ENCODE peak calls at places on chromosomes 3 and 15, in nine cellular contexts. U is HepG2, W is sigmoid colon, R is K562, E is upper lobe of left lung, N is GM12878, T is H1, P is esophagus muscularis mucosa, Q is suprapubic skin. F is an unnamed sample.

GRCh38 chr3:193688845-193689714 is 96.1 kb downstream of the OPA1 start:
- DNase-seq in U (no peak), W (no peak), R (no peak), E (no peak), N (no peak), T (no peak), P (no peak), Q (no peak), F (no peak)

GRCh38 chr15:63491116-63491817 is 13.1 kb upstream of the USP3 start:
- DNase-seq in U (no peak), W (no peak), R (no peak), E (no peak), N (no peak), T (no peak), P (no peak), Q (no peak), F (no peak)

GRCh38 chr15:60062826-60063225 is 58.7 kb downstream of the FOXB1 start:
- DNase-seq in U (no peak), W (no peak), R (no peak), E (no peak), N (no peak), T (no peak), P (peak), Q (no peak), F (no peak)

GRCh38 chr15:39409876-39410505 is 170.9 kb upstream of the THBS1 start:
- DNase-seq in U (no peak), W (no peak), R (no peak), E (no peak), N (no peak), T (no peak), P (no peak), Q (no peak), F (no peak)

GRCh38 chr15:77118787-77119410 is 48.0 kb upstream of the TSPAN3 start:
- DNase-seq in U (peak), W (no peak), R (no peak), E (no peak), N (peak), T (no peak), P (peak), Q (no peak), F (peak)

GRCh38 chr3:170942011-170942410 is 33.6 kb upstream of the EIF5A2 start:
- DNase-seq in U (no peak), W (no peak), R (no peak), E (no peak), N (no peak), T (no peak), P (no peak), Q (no peak), F (no peak)

GRCh38 chr15:29820802-29821160 is 1.5 kb downstream of the TJP1 start:
- DNase-seq in U (no peak), W (no peak), R (no peak), E (no peak), N (no peak), T (no peak), P (no peak), Q (no peak), F (no peak)

GRCh38 chr15:32867313-32867626 is 149.5 kb downstream of the GREM1 start:
- DNase-seq in U (no peak), W (no peak), R (no peak), E (no peak), N (no peak), T (no peak), P (no peak), Q (no peak), F (no peak)

GRCh38 chr3:7682822-7683229 is 818.8 kb upstream of the LMCD1 start:
- DNase-seq in U (no peak), W (no peak), R (no peak), E (no peak), N (no peak), T (no peak), P (no peak), Q (no peak), F (no peak)

GRCh38 chr3:170418422-170419300 is at the start of gene CLDN11:
- DNase-seq in U (no peak), W (peak), R (peak), E (peak), N (no peak), T (no peak), P (no peak), Q (no peak), F (no peak)

GRCh38 chr3:58471025-58471887 is 20.6 kb upstream of the KCTD6 start:
- DNase-seq in U (peak), W (no peak), R (peak), E (peak), N (no peak), T (no peak), P (no peak), Q (no peak), F (peak)

GRCh38 chr3:12948371-12948770 is 107.0 kb upstream of the RPL32 start:
- DNase-seq in U (no peak), W (no peak), R (no peak), E (no peak), N (no peak), T (no peak), P (no peak), Q (no peak), F (no peak)

GRCh38 chr3:60079076-60079475 is 1029.3 kb upstream of the CFAP20DC start:
- DNase-seq in U (no peak), W (no peak), R (no peak), E (no peak), N (no peak), T (no peak), P (no peak), Q (no peak), F (no peak)

GRCh38 chr15:73919706-73920105 is 6.6 kb upstream of the LOXL1 start:
- DNase-seq in U (no peak), W (no peak), R (no peak), E (no peak), N (no peak), T (no peak), P (no peak), Q (no peak), F (no peak)

GRCh38 chr15:81315452-81316203 is 8.3 kb downstream of the STARD5 start:
- DNase-seq in U (no peak), W (no peak), R (no peak), E (no peak), N (no peak), T (no peak), P (no peak), Q (no peak), F (no peak)

GRCh38 chr3:68878322-68878721 is 54.0 kb downstream of the TAFA4 start:
- DNase-seq in U (peak), W (no peak), R (peak), E (no peak), N (no peak), T (no peak), P (no peak), Q (no peak), F (no peak)

GRCh38 chr3:64299206-64299605 is 73.9 kb upstream of the PRICKLE2 start:
- DNase-seq in U (no peak), W (no peak), R (no peak), E (no peak), N (no peak), T (no peak), P (no peak), Q (no peak), F (no peak)

GRCh38 chr3:101077361-101078011 is 84.3 kb upstream of the ABI3BP start:
- DNase-seq in U (no peak), W (no peak), R (no peak), E (no peak), N (no peak), T (no peak), P (no peak), Q (no peak), F (no peak)

GRCh38 chr15:75817151-75817935 is 25.9 kb upstream of the UBE2Q2 start:
- DNase-seq in U (no peak), W (no peak), R (no peak), E (no peak), N (no peak), T (no peak), P (no peak), Q (no peak), F (no peak)

GRCh38 chr15:76972420-76973361 is 22.2 kb upstream of the PSTPIP1 start:
- DNase-seq in U (no peak), W (no peak), R (no peak), E (peak), N (no peak), T (no peak), P (no peak), Q (no peak), F (no peak)

GRCh38 chr15:51382787-51383186 is 41.3 kb downstream of the GLDN start:
- DNase-seq in U (peak), W (no peak), R (peak), E (no peak), N (no peak), T (no peak), P (no peak), Q (no peak), F (no peak)

GRCh38 chr15:70832176-70832575 is 21.8 kb downstream of the LARP6 start:
- DNase-seq in U (no peak), W (no peak), R (no peak), E (peak), N (no peak), T (no peak), P (no peak), Q (no peak), F (no peak)

GRCh38 chr3:10474439-10474723 is 31.0 kb downstream of the ATP2B2 start:
- DNase-seq in U (no peak), W (no peak), R (no peak), E (no peak), N (no peak), T (no peak), P (no peak), Q (no peak), F (no peak)

GRCh38 chr3:106399208-106399607 is 530.4 kb upstream of the CBLB start:
- DNase-seq in U (no peak), W (no peak), R (no peak), E (no peak), N (no peak), T (no peak), P (no peak), Q (no peak), F (no peak)

GRCh38 chr3:106929081-106929480 is 448.2 kb upstream of the CCDC54 start:
- DNase-seq in U (no peak), W (no peak), R (no peak), E (no peak), N (no peak), T (no peak), P (no peak), Q (no peak), F (no peak)

DNA sequence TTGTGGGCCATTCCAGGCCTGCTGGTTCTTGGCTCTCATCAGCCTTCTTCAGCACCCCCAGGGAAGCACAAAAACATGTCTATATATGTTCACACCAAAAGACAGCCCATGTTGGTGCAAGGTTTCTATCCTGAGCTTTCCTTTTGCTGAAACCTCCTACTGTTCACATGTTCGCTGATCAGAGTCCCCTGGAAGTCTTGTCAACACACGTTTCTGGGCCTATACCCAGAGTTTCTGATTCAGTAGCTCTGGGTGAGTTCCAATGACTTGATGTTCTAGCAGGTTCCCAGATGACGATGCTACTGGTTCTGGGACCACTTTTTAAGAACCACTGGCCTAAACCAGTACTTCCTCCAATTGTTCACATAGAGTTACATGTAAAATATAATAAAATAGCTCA is 46.0 kb downstream of the SUCNR1 start:
- DNase-seq in U (no peak), W (no peak), R (no peak), E (no peak), N (no peak), T (no peak), P (no peak), Q (no peak), F (no peak)
- TF ChIP-seq POLR2AphosphoS5 in U (no peak), W (no peak), R (no peak), E (no peak), N (no peak), T (no peak), P (no peak), Q (no peak), F (no peak)

DNA sequence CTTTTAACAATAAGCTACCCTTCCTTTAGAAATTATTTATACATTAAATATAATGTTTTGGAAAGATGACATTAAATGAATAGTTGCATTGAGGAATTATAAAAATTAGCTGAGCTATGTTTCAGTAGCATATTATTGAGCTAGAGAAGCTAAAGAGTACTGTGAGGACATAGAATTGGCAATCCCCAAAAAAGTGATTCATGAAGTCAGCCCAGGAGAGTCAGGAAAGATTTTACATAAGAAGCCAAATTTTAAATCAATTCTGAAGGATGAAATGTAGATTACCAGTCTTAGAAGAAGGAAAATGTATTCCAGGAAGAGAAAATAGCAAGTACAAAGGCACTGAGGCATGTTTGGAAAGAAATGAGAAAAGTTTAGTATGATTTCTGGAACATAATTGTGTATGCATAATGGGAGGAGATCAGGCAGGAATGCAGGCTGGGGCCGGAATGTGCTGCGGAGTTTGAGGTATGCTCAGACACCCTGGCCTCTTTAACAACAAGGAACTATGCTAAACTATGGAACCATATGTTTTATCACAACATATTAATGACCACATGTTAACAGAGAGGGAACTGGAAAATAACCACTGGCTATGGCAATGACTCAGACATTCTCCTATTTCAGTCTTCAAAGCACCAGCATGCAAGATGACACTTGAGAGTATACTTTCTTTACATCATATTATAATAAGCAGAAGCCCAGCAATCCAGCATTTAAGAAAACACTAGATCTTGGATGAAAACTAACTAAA is 103.3 kb upstream of the COL8A1 start:
- DNase-seq in U (no peak), W (no peak), R (no peak), E (no peak), N (no peak), T (no peak), P (no peak), Q (no peak), F (no peak)
- TF ChIP-seq POLR2A in U (no peak), W (no peak), R (no peak), E (no peak), N (no peak), T (no peak), P (no peak), Q (no peak), F (no peak)

DNA sequence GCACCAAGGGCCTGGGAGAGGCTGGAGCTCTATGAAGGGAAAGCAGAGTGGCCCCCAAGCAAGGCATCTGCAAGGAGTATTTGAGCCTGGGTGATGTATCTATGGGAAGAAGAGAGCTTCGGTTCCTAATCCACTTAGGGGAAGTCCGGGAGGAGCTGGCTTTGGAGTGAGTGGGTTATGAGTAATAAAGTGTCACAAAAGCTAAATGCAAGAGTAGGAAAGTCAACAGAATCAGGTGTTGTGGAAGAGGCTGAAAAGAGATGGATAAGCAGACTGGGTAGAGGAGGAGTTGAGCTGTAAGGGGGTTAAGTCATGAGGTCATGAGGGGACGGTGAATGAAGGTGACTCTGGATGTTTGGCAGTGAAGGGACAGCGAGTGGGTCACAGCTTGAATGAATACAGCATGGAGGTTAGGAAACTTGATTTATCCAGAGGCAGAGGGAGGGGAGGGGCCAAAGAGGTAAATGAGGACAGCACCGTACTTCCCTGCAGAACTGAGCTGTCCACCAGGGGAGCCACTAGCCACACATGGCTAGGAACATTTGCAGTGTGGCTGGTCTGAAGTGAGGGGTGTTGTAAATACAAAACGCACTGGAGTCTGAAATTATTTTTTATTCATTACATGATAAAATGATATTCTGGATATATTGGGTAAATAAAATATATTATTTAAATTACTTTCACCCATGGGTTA is 83.3 kb downstream of the ADCY5 start:
- DNase-seq in U (peak), W (peak), R (peak), E (no peak), N (no peak), T (peak), P (no peak), Q (no peak), F (no peak)
- TF ChIP-seq EP300 in U (no peak), W (no peak), R (no peak), E (no peak), N (no peak), T (no peak), P (no peak), Q (no peak), F (no peak)

GRCh38 chr3:31981206-31982181 is at the start of the genes OSBPL10 and ZNF860:
- DNase-seq in U (peak), W (peak), R (peak), E (peak), N (no peak), T (no peak), P (peak), Q (peak), F (peak)
- TF ChIP-seq POLR2AphosphoS5 in U (no peak), W (peak), R (no peak), E (peak), N (no peak), T (peak), P (peak), Q (peak), F (peak)

F was measured in transverse colon.